ENCODE peak calls at places on chromosomes 6 and 20, in seven cellular contexts. H is SK-N-SH, E is H1, W is K562, K is HepG2, J is HCT116, F is GM12878. O is an unnamed sample.

GRCh38 chr6:903746-904145 is 210.8 kb upstream of the EXOC2 start:
- DNase-seq in F (no peak), J (no peak), E (no peak), K (no peak), H (no peak), W (no peak), O (no peak)

GRCh38 chr6:56842602-56843475 is 112.1 kb upstream of the BEND6 start:
- DNase-seq in F (no peak), H (peak), K (no peak), J (no peak), W (peak), E (peak), O (peak)

GRCh38 chr6:118800394-118801071 is 93.4 kb upstream of the ASF1A start:
- DNase-seq in E (peak), W (peak), H (peak), F (peak), K (peak), J (peak), O (peak)

GRCh38 chr6:143804835-143805239 is 38.3 kb upstream of the LTV1 start:
- DNase-seq in F (no peak), E (no peak), K (no peak), J (no peak), H (no peak), W (peak), O (no peak)

GRCh38 chr6:117733341-117733740 is 58.1 kb downstream of the NUS1 start:
- DNase-seq in J (no peak), E (no peak), H (no peak), W (peak), K (no peak), F (no peak), O (no peak)

GRCh38 chr6:146980900-146981329 is 223.3 kb upstream of the STXBP5 start:
- DNase-seq in J (no peak), E (no peak), K (peak), W (no peak), F (no peak), H (no peak), O (no peak)

GRCh38 chr20:6492396-6493055 is 275.0 kb upstream of the BMP2 start:
- DNase-seq in K (no peak), J (no peak), F (no peak), H (no peak), W (no peak), E (no peak), O (no peak)

GRCh38 chr6:157778719-157779118 is 44.3 kb upstream of the SNX9 start:
- DNase-seq in J (no peak), H (no peak), F (no peak), W (no peak), E (no peak), K (no peak), O (no peak)

GRCh38 chr6:158068893-158069799 is 87.5 kb downstream of the SYNJ2 start:
- DNase-seq in F (no peak), J (no peak), H (no peak), E (no peak), K (no peak), W (no peak), O (no peak)

GRCh38 chr6:90478789-90479602 is 107.9 kb downstream of the MAP3K7 start:
- DNase-seq in E (peak), W (peak), K (peak), H (peak), F (peak), J (peak), O (peak)

GRCh38 chr6:1856381-1856780 is 246.7 kb downstream of the FOXC1 start:
- DNase-seq in E (no peak), K (no peak), J (no peak), F (peak), H (peak), W (no peak), O (no peak)

GRCh38 chr6:87756858-87757257 is 54.8 kb upstream of the AKIRIN2 start:
- DNase-seq in H (no peak), F (peak), E (no peak), J (no peak), K (no peak), W (peak), O (no peak)

GRCh38 chr20:18676366-18676765 is 88.5 kb downstream of the DTD1 start:
- DNase-seq in E (no peak), J (no peak), H (no peak), F (no peak), K (no peak), W (no peak), O (no peak)

GRCh38 chr6:163991326-163991725 is 576.8 kb downstream of the QKI start:
- DNase-seq in J (no peak), K (no peak), W (no peak), F (no peak), H (no peak), E (no peak), O (no peak)

GRCh38 chr20:44056010-44056698 is 130.8 kb downstream of the JPH2 start:
- DNase-seq in K (peak), W (peak), E (peak), H (peak), F (no peak), J (no peak), O (peak)

GRCh38 chr6:111011360-111012142 is 29.7 kb downstream of the RPF2 start:
- DNase-seq in H (peak), E (no peak), W (peak), J (peak), K (peak), F (peak), O (peak)

GRCh38 chr6:52584203-52584602 is 7.3 kb upstream of the TRAM2 start:
- DNase-seq in K (no peak), E (no peak), F (no peak), W (no peak), H (no peak), J (no peak), O (no peak)
- TF ChIP-seq JUND in K (no peak), E (no peak), F (no peak), W (no peak), H (no peak), J (no peak), O (no peak)

GRCh38 chr6:28944412-28945006 is 20.7 kb upstream of the TRIM27 start:
- DNase-seq in E (peak), F (peak), W (peak), H (peak), K (peak), J (no peak), O (no peak)
- TF ChIP-seq JUND in E (no peak), F (no peak), W (peak), H (no peak), K (no peak), J (no peak), O (no peak)

GRCh38 chr6:75600694-75601265 is 900 bp upstream of the SENP6 start:
- DNase-seq in K (no peak), H (peak), E (no peak), J (no peak), W (no peak), F (no peak), O (no peak)

GRCh38 chr6:75602897-75603395 is 1.3 kb downstream of the SENP6 start:
- DNase-seq in J (no peak), H (no peak), E (no peak), W (no peak), F (no peak), K (no peak), O (no peak)

GRCh38 chr6:75602164-75602896 is 650 bp downstream of the SENP6 start:
- DNase-seq in E (peak), J (peak), W (peak), F (no peak), H (peak), K (no peak), O (peak)

GRCh38 chr6:75604294-75604693 is 2.6 kb downstream of the SENP6 start:
- DNase-seq in F (no peak), J (no peak), H (no peak), E (no peak), K (no peak), W (no peak), O (no peak)

GRCh38 chr6:75601608-75602163 is at the start of gene SENP6:
- DNase-seq in K (peak), F (no peak), J (peak), E (peak), H (peak), W (peak), O (peak)
- TF ChIP-seq JUND in K (no peak), F (no peak), J (no peak), E (no peak), H (no peak), W (no peak), O (no peak)

GRCh38 chr6:169324086-169324485 is 70.4 kb upstream of the THBS2 start:
- DNase-seq in F (no peak), H (no peak), E (no peak), K (no peak), J (no peak), W (no peak), O (no peak)
- TF ChIP-seq JUND in F (no peak), H (no peak), E (no peak), K (no peak), J (no peak), W (no peak), O (no peak)

GRCh38 chr20:48025061-48025515 is 239.8 kb upstream of the SULF2 start:
- DNase-seq in F (no peak), H (peak), K (no peak), E (peak), J (no peak), W (no peak), O (no peak)
- TF ChIP-seq JUND in F (no peak), H (no peak), K (no peak), E (no peak), J (no peak), W (no peak), O (no peak)

O was measured in T47D.